ENCODE peak calls at places on chromosome 7, in seven cellular contexts. Y is transverse colon, U is right atrium auricular region, W is esophagus squamous epithelium, R is sigmoid colon, T is stomach, L is psoas muscle. K is an unnamed sample. For H3K4me1, the result is how much of the 10 kb centered on the place peaks cover.

GRCh38 chr7:112550468-112551060 is 69.8 kb downstream of the LSMEM1 start:
- DNase-seq in U (no peak), Y (no peak), W (no peak), L (no peak), R (no peak), T (no peak), K (peak)

GRCh38 chr7:141071855-141072547 is 1.9 kb upstream of the TMEM178B start:
- DNase-seq in U (no peak), R (no peak), L (no peak), T (no peak), W (no peak), Y (no peak), K (peak)

GRCh38 chr7:34354906-34355305 is 303.1 kb upstream of the NPSR1 start:
- DNase-seq in W (no peak), U (no peak), L (no peak), T (no peak), R (no peak), Y (no peak), K (no peak)

GRCh38 chr7:73433924-73434700 is 534 bp downstream of the FZD9 start:
- DNase-seq in T (no peak), L (no peak), Y (no peak), W (no peak), U (no peak), R (no peak), K (no peak)

GRCh38 chr7:55573526-55573925 is 1.2 kb upstream of the VOPP1 start:
- DNase-seq in T (no peak), R (no peak), U (no peak), W (no peak), L (no peak), Y (no peak), K (no peak)

GRCh38 chr7:98107313-98107691 is 640 bp downstream of the LMTK2 start:
- DNase-seq in Y (peak), W (no peak), T (peak), R (no peak), U (no peak), L (peak), K (peak)

GRCh38 chr7:138970446-138970845 is 10.7 kb downstream of the KIAA1549 start:
- DNase-seq in Y (no peak), W (no peak), U (no peak), R (no peak), L (no peak), T (no peak), K (no peak)

GRCh38 chr7:17304926-17305325 is 6.5 kb downstream of the AHR start:
- DNase-seq in L (no peak), U (no peak), Y (no peak), W (no peak), T (no peak), R (no peak), K (no peak)

GRCh38 chr7:135508853-135509588 is 881 bp downstream of the CNOT4 start:
- DNase-seq in T (no peak), Y (peak), U (no peak), L (no peak), R (no peak), W (no peak), K (peak)

GRCh38 chr7:87317691-87318245 is 27.7 kb upstream of the CROT start:
- DNase-seq in Y (no peak), T (no peak), R (no peak), U (no peak), L (no peak), W (no peak), K (no peak)

GRCh38 chr7:910441-910861 is 34.1 kb downstream of the GET4 start:
- DNase-seq in R (no peak), T (no peak), W (no peak), L (no peak), U (no peak), Y (no peak), K (no peak)

GRCh38 chr7:155669717-155670505 is 25.4 kb downstream of the RBM33 start:
- DNase-seq in Y (no peak), W (no peak), T (no peak), R (no peak), U (no peak), L (no peak), K (no peak)

GRCh38 chr7:7122701-7123281 is 59.6 kb upstream of the C1GALT1 start:
- DNase-seq in Y (no peak), R (no peak), W (no peak), L (no peak), U (no peak), T (no peak), K (no peak)

GRCh38 chr7:27155816-27156507 is 513 bp downstream of the HOXA7 start:
- DNase-seq in Y (peak), U (no peak), R (peak), W (no peak), L (peak), T (peak), K (peak)

GRCh38 chr7:41185851-41186250 is 517.0 kb downstream of the INHBA start:
- DNase-seq in R (no peak), L (no peak), T (no peak), W (no peak), Y (no peak), U (no peak), K (no peak)

GRCh38 chr7:18179058-18179457 is 151.4 kb upstream of the PRPS1L1 start:
- DNase-seq in L (no peak), Y (no peak), T (no peak), U (no peak), R (no peak), W (no peak), K (no peak)

GRCh38 chr7:114293289-114294012 is 121.2 kb upstream of the FOXP2 start:
- DNase-seq in Y (no peak), W (no peak), L (no peak), T (no peak), U (no peak), R (no peak), K (no peak)

GRCh38 chr7:142539901-142540300 is 209.4 kb upstream of the PRSS1 start:
- DNase-seq in R (no peak), L (no peak), W (no peak), Y (no peak), U (no peak), T (no peak), K (no peak)

GRCh38 chr7:140189917-140190316 is 13.1 kb upstream of the KDM7A start:
- DNase-seq in Y (no peak), W (no peak), T (no peak), R (no peak), L (no peak), U (no peak), K (no peak)

GRCh38 chr7:110804501-110804900 is 286.4 kb upstream of the LRRN3 start:
- DNase-seq in T (no peak), U (no peak), R (no peak), W (no peak), L (no peak), Y (no peak), K (no peak)

GRCh38 chr7:126052229-126052628 is 1122.6 kb upstream of the POT1 start:
- DNase-seq in T (no peak), R (no peak), L (no peak), Y (no peak), W (no peak), U (no peak), K (peak)

GRCh38 chr7:92404170-92404614 is 43.1 kb upstream of the GATAD1 start:
- DNase-seq in L (no peak), Y (no peak), R (no peak), U (no peak), T (no peak), W (no peak), K (no peak)

GRCh38 chr7:32154797-32155196 is 84.6 kb upstream of the PDE1C start:
- DNase-seq in Y (no peak), T (peak), U (peak), L (peak), R (no peak), W (no peak), K (no peak)

GRCh38 chr7:144390481-144390880 is 13.0 kb downstream of the NOBOX start:
- DNase-seq in L (no peak), W (no peak), U (peak), R (peak), T (no peak), Y (no peak), K (no peak)

GRCh38 chr7:101935521-101936141 is 118.2 kb downstream of the CUX1 start:
- DNase-seq in W (no peak), U (peak), R (peak), Y (peak), T (peak), L (peak), K (no peak)

GRCh38 chr7:101933028-101933427 is 115.6 kb downstream of the CUX1 start:
- DNase-seq in W (no peak), T (no peak), Y (no peak), U (no peak), L (no peak), R (no peak), K (no peak)

GRCh38 chr7:101936223-101936611 is 118.8 kb downstream of the CUX1 start:
- DNase-seq in R (no peak), W (no peak), L (no peak), T (no peak), U (no peak), Y (no peak), K (no peak)

GRCh38 chr7:101933685-101934084 is 116.3 kb downstream of the CUX1 start:
- DNase-seq in U (no peak), Y (no peak), W (no peak), L (no peak), R (peak), T (no peak), K (no peak)

DNA sequence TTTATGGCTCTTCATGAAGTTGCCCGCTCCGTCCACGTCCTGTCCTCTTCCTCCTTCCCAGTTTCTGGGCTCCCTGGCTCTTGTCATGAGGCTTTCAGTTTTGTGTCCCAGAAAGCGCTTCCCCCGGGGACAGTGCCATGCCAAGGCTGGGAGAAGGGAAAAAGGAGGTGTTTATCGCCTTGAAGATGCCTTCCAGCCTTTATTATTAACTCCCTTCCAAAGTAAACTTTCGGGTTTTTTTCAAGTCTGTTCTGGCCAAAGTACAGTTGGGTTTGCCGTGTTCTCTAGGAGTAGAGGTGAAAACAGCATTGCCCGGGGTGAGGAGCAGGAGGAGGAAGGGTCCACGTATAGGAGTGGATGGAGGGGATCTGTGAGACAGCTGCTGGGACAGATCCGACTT is 117.2 kb downstream of the CUX1 start:
- DNase-seq in Y (peak), T (no peak), R (peak), L (no peak), U (no peak), W (no peak), K (no peak)
- H3K4me1 ChIP-seq in Y (under half), T (under half), R (under half), L (under half), U (under half), W (under half), K (under half)

GRCh38 chr7:70668606-70669358 is 463.2 kb upstream of the GALNT17 start:
- DNase-seq in W (no peak), Y (no peak), U (no peak), T (no peak), L (peak), R (no peak), K (no peak)
- TF ChIP-seq CTCF in W (no peak), Y (no peak), U (no peak), T (no peak), L (no peak), R (no peak), K (no peak)

DNA sequence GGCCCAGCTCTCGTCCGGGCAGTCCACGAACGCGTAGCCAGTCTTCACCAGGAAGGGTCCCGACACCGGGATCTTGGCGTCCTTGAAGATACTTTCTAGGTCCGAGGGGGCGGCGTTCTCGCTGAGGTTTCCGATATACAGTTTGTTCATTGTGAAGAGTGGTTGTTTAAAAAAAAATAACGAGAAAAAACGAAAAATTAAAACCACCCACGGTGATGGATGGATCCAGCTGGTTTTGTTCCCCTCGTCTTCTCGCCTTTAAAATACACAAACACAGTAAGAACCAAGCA is 385 bp downstream of the IGF2BP3 start:
- DNase-seq in Y (no peak), L (no peak), U (no peak), T (no peak), W (no peak), R (no peak), K (no peak)
- H3K4me1 ChIP-seq in Y (half or more), L (under half), U (half or more), T (under half), W (half or more), R (under half), K (under half)

DNA sequence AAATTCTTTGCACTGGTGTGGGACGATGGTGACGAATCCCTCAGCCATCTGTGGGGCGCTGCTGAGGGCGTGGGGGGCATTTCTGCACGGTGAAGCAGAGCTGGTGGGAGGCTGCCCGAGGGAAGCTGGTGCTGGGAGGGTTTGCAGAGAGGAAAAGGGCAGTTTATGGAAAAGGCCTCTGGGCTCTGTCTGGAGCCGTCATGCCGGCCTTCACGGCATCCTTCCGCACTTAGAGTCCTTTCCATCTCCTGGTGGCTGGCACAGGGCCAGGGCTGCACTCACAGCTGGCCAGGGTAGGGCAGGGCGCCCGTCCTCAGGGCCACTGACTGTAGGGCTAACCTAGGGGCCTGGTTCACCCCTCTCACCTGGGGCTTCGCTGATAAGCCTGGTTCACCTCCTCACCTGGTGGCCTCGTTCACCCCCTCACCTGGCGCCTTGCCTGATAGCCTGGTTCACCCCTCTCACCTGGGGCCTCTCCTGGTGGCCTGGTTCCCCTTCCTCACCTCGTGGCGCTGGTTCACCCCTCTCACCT is 598 bp upstream of the AMZ1 start:
- DNase-seq in T (peak), Y (no peak), L (no peak), W (no peak), U (no peak), R (no peak), K (peak)
- TF ChIP-seq CTCF in T (no peak), Y (no peak), L (no peak), W (no peak), U (no peak), R (no peak), K (no peak)

GRCh38 chr7:37311282-37311868 is 137.3 kb downstream of the ELMO1 start:
- DNase-seq in R (no peak), L (peak), W (no peak), T (no peak), Y (no peak), U (no peak), K (no peak)
- H3K4me1 ChIP-seq in R (under half), L (under half), W (under half), T (under half), Y (under half), U (under half), K (under half)

DNA sequence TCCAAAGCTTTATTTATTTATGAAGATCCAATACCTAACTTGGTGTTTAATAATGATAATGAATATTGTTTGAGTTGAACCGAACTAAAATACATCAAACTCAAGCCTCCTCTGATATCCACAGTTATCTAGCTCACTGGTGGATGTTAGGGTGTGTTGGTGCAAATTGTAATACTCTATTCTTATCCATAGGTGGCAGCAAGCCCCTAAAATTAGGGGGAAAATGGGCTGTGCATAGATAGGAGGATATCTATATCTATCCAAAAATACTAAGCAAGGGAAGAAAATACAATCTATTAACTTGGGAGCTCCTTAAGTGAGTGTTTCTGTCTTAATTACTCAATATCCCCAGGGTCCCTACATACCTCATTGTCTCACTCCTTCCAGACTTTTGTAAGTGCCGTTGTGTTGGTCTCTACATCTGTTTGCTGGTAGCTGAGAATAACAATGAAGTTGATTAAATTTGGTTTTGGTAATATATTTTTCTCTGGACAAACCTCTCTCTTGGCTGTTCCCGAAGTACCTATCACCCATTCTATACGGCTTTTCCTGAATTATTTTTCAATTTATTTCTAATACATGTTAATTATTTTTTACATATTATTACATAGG is 55.0 kb upstream of the VWDE start:
- DNase-seq in L (no peak), T (no peak), W (no peak), Y (no peak), U (no peak), R (no peak), K (peak)
- TF ChIP-seq CTCF in L (peak), T (no peak), W (peak), Y (peak), U (peak), R (no peak), K (peak)

GRCh38 chr7:99139031-99139430 is 4.9 kb downstream of the SMURF1 start:
- DNase-seq in L (no peak), U (no peak), T (no peak), W (no peak), R (no peak), Y (no peak), K (no peak)
- H3K4me1 ChIP-seq in L (under half), U (half or more), T (under half), W (half or more), R (under half), Y (half or more), K (under half)

DNA sequence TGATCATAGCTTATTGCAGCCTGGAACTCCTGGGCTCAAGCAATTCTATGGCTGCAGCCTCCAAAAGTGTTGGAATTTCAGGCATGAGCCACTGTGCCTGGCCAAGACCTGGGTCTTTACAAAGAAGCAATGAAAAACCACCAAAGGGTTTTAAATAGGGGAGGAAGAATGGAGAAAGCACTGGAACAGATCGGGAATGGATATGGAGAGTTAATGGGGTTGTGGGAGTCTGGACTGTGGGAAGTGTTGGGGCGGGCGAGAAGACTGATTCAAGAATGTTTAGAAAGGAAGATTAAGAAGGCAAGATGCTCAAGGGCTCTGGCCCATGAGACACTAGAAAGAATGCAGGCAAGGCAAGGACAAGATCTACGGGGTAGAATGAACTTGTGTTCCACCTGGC is 98.5 kb downstream of the CARD11 start:
- DNase-seq in U (no peak), L (no peak), R (peak), Y (no peak), W (no peak), T (peak), K (no peak)
- TF ChIP-seq CTCF in U (no peak), L (no peak), R (no peak), Y (no peak), W (no peak), T (no peak), K (no peak)

DNA sequence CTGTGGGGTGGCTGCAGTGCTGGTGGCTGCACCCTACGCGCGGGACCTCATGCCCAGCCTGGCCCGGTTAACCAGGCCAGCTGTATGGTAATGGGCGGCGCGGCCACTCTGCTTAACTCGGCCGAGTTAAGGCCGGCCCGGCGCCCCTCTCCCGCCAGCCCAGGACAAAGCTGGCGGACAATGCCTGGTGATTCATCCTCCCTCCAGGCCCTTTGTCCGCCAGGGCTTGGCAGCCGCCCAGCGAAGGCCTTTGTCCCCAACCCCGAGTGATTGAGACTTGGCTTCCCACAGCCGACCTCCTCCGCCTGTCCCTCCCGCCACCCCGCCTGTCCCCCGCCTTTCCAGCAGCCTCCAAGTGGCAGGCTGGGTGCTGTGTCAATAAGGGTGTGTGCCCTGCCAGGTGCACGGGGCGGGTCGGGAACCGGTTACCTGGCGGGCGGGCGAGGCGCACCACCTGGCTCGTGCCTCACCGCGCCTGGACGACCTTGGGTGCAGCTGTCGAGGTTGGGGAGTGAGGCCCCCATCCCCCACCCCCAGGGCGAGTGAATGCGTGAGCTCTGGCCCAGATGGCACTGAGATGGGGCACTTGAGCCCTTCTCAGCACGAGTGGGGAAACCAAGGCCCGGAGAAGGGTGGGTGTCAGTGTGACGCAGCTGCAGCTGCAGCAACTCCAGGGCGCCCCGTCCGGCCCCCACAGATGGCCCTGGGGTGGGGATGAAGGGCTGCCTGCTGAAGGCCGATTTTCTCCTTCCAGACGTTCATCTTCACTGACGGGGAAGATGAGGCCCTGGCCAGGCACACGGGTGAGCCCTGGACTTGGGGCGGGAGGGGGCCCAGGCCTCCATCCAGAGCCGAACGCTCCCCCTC is 4.6 kb downstream of the LFNG start:
- DNase-seq in Y (peak), T (peak), W (no peak), L (peak), R (no peak), U (peak), K (peak)
- H3K4me1 ChIP-seq in Y (half or more), T (half or more), W (half or more), L (under half), R (under half), U (half or more), K (under half)

K was measured in BE2C.